ENCODE peak calls at places on chromosomes 13 and 19, in eight cellular contexts. K is GM23248, E is mammary epithelial cell, M is neural progenitor cell, O is endothelial cell of umbilical vein, T is HCT116, I is keratinocyte, F is A673. S is an unnamed sample. For H3K4me1, the result is how much of the 10 kb centered on the place peaks cover.

GRCh38 chr13:29429496-29429895 is 166.0 kb downstream of the SLC7A1 start:
- DNase-seq in T (no peak), K (peak), E (no peak), F (peak), O (no peak), I (no peak), M (no peak), S (no peak)

GRCh38 chr19:41746593-41747227 is 8.6 kb upstream of the CEACAM6 start:
- DNase-seq in F (peak), M (peak), I (no peak), O (peak), E (peak), T (peak), K (peak), S (peak)

GRCh38 chr13:23547000-23547590 is 23.1 kb upstream of the TNFRSF19 start:
- DNase-seq in E (peak), O (peak), T (no peak), I (no peak), F (no peak), K (peak), M (peak), S (peak)

GRCh38 chr19:29872224-29872731 is 60.5 kb downstream of the CCNE1 start:
- DNase-seq in T (no peak), E (no peak), I (no peak), K (peak), O (no peak), M (peak), F (peak), S (peak)

GRCh38 chr13:79678100-79678499 is 197.1 kb downstream of the NDFIP2 start:
- DNase-seq in F (no peak), O (no peak), T (no peak), I (no peak), E (peak), M (no peak), K (peak), S (peak)

GRCh38 chr13:31022491-31022890 is 90.0 kb downstream of the TEX26 start:
- DNase-seq in T (no peak), E (no peak), O (no peak), M (no peak), I (no peak), K (no peak), F (peak), S (no peak)

GRCh38 chr13:32889986-32890565 is 126.1 kb upstream of the KL start:
- DNase-seq in T (no peak), F (no peak), E (no peak), K (peak), O (no peak), M (no peak), I (no peak), S (no peak)

GRCh38 chr13:65553328-65553727 is 1676.8 kb downstream of the PCDH9 start:
- DNase-seq in I (no peak), O (no peak), K (no peak), M (peak), F (no peak), E (no peak), T (no peak), S (no peak)

GRCh38 chr19:46878613-46879375 is 18.0 kb downstream of the ARHGAP35 start:
- DNase-seq in F (no peak), O (peak), K (peak), T (no peak), I (no peak), M (no peak), E (peak), S (peak)

GRCh38 chr13:56907766-56908165 is 233.0 kb upstream of the PRR20A start:
- DNase-seq in O (peak), F (peak), M (no peak), E (no peak), K (no peak), I (no peak), T (no peak), S (no peak)

GRCh38 chr19:34265221-34265650 is 10.9 kb downstream of the GARRE1 start:
- DNase-seq in O (peak), I (peak), M (no peak), E (peak), K (no peak), F (no peak), T (no peak), S (no peak)

GRCh38 chr19:50711805-50712204 is 7.8 kb downstream of the SHANK1 start:
- DNase-seq in F (no peak), I (no peak), M (no peak), K (no peak), E (no peak), T (no peak), O (no peak), S (no peak)

GRCh38 chr13:112764028-112764427 is 74.2 kb downstream of the ATP11A start:
- DNase-seq in K (no peak), I (no peak), E (no peak), T (no peak), O (no peak), F (no peak), M (no peak), S (no peak)

GRCh38 chr19:43799502-43800142 is 2.6 kb downstream of the LYPD5 start:
- DNase-seq in F (no peak), K (no peak), E (peak), T (no peak), M (no peak), O (no peak), I (no peak), S (no peak)

GRCh38 chr13:30446122-30446500 is 19.6 kb downstream of the HMGB1 start:
- DNase-seq in F (no peak), O (no peak), T (no peak), E (no peak), I (no peak), M (peak), K (no peak), S (no peak)

GRCh38 chr13:40389081-40389641 is 277.3 kb downstream of the FOXO1 start:
- DNase-seq in T (no peak), E (no peak), F (no peak), M (no peak), O (no peak), I (no peak), K (no peak), S (no peak)

GRCh38 chr13:94335786-94336357 is 143.6 kb downstream of the DCT start:
- DNase-seq in M (no peak), I (no peak), E (no peak), O (peak), K (no peak), T (no peak), F (peak), S (no peak)

GRCh38 chr13:35347679-35348205 is 128.7 kb downstream of the MAB21L1 start:
- DNase-seq in I (no peak), M (peak), F (no peak), E (no peak), K (no peak), O (no peak), T (no peak), S (no peak)

GRCh38 chr19:51637362-51637978 is 7.3 kb upstream of the SIGLEC5 start:
- DNase-seq in I (no peak), O (peak), T (no peak), F (no peak), E (no peak), M (no peak), K (peak), S (peak)

DNA sequence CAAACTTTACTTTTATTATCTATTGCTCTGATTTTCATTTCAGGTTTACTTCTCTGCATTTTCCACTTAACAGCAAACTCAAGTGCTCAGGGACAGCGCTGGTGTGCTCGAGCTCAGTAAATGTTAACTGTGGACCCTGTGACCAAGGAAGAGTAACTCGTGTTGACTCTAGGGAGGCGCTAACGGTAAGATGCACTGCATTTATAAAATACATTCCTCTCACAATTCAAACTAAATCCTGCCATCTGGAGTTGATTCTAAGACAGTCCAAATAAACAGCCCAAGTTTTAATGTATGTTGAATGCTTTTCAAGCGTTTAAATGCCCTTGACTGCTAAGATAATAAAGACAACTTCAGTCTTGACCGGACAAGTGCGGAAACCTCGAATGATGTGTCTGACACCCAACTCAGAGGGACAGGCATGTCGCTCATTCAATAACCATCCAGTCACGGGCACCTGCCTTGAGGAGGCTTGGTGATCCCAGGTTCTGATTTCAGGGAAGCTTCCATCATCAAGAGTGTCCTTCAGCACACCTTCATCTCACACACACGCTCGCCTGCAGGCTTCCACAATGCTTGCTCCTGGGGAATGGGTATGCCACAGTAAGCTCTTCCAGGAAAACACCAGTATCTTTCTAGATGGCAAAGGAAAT is 93.1 kb downstream of the STK24 start:
- DNase-seq in K (peak), I (no peak), F (no peak), M (no peak), T (no peak), E (no peak), O (peak), S (peak)
- H3K4me1 ChIP-seq in K (half or more), I (under half), F (under half), M (half or more), T (under half), E (under half), O (under half), S (under half)

GRCh38 chr13:106566682-106567420 is 1.1 kb downstream of the ARGLU1 start:
- DNase-seq in E (peak), F (peak), O (peak), M (peak), I (no peak), K (peak), T (no peak), S (peak)
- H3K27ac ChIP-seq in E (peak), F (peak), O (peak), M (peak), I (peak), K (peak), T (peak), S (peak)

GRCh38 chr19:31352782-31353651 is 3.8 kb upstream of the TSHZ3 start:
- DNase-seq in T (no peak), F (no peak), E (no peak), I (no peak), M (peak), K (no peak), O (no peak), S (no peak)
- TF ChIP-seq EZH2 in T (no peak), F (no peak), E (no peak), I (no peak), M (peak), K (no peak), O (peak), S (no peak)

DNA sequence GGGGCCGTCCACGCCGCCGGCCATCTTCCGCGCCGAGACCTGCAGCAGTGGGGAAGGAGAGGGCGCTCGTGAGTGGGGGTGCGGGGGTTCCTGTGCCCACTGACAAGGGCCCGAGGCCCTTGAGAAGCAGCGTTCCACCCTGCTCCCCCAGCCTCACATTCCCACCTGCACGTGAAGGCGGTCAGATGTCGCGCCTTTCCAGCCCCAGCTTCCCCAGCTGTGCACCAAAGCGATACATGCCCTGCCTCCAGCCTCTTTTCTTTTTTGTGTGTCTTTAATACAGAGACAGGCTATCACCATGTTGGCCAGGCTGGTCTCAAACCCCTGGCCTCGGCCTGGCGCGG is 11.5 kb downstream of the ZBTB7A start:
- DNase-seq in T (no peak), I (no peak), K (no peak), E (no peak), M (no peak), F (no peak), O (no peak), S (no peak)
- H3K4me1 ChIP-seq in T (under half), I (under half), K (under half), E (half or more), M (under half), F (under half), O (under half), S (under half)

DNA sequence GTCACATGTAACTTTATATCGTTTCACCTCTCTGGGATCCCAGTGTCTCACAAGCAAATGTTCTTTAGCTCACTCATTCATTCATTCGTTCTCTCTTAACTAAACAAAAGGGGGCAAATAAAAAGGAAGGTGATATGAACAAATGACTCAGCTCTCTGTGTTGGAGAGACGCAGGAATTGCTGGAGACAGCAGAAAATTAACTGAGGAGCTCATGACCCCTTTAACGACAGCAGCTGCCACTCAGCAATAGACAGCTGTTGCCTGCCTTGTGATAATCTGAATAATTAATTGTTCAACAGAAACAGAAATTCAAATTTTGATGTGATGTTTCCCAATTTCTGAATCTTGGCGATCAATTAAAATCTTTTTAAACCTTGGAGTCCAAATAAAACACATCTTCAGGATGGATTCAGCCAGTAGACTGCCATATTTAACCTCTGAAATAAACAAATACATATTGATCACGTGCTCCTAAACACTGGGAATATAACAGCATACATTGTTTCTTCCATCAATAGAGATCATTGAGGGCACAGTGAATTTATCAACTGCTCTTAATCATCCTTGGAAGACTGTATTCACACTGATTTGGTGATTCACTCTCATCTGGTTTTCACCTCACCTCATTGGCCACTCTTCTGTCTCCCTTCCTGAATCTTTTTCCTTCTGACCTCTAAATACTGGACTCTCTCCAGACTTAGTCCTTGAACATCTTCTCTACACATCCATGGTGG is 63.3 kb downstream of the MBNL2 start:
- DNase-seq in I (no peak), T (no peak), E (no peak), O (peak), M (no peak), K (no peak), F (no peak), S (peak)
- H3K27ac ChIP-seq in I (no peak), T (no peak), E (no peak), O (no peak), M (no peak), K (peak), F (no peak), S (no peak)

GRCh38 chr13:96091164-96091931 is 1.4 kb downstream of the HS6ST3 start:
- DNase-seq in M (peak), T (no peak), K (peak), O (peak), E (no peak), I (no peak), F (no peak), S (no peak)
- TF ChIP-seq EZH2 in M (peak), T (no peak), K (peak), O (peak), E (peak), I (peak), F (peak), S (peak)

GRCh38 chr19:45074744-45075143 is 1.5 kb downstream of the ZNF296 start:
- DNase-seq in O (no peak), K (no peak), E (no peak), M (peak), T (no peak), F (no peak), I (no peak), S (no peak)
- H3K4me1 ChIP-seq in O (under half), K (under half), E (under half), M (under half), T (under half), F (under half), I (under half), S (under half)

DNA sequence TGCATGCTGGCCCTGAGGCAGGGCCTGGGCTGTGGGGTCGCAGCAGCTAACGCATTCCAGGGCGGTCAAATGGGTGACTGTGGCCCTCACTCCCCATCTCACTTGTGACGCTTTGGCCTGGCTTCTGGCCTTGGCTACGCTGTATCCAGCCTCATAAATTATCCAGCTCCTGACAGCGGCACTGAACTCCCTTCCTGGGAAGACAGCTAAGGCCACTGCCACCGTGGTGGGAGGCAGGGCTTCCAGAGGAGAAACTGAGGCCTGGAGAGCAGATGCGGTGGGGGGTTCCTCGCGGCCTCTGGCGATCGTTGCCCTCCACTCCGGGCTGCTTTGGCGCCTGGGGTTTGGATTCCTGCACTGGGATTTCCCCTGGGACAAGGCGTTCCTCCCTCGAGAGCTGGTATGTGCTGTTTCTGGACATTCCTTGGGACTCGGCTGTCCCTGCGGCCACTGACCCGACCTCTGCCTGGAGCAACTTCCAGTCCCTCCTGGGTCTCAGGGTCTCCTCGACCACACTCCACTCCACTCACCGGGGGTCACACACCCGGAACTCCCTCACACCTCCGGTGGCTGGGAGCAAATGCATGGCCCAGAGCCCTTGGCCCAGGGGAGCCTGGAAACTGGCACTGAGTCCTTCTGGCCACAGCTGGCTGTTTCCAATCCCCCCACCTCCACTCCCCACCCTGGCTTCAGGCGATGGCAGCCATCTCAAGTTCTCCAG is 3.4 kb downstream of the TBXA2R start:
- DNase-seq in O (no peak), K (no peak), F (no peak), M (no peak), I (no peak), E (no peak), T (no peak), S (no peak)
- H3K27ac ChIP-seq in O (no peak), K (no peak), F (no peak), M (no peak), I (no peak), E (no peak), T (no peak), S (no peak)